ENCODE peak calls at places on chromosomes 1 and 21, in four cellular contexts. G, C, H and P are unnamed samples.
A peak's percentile ranks its signal among the peaks of the same experiment; 100 is the strongest.

GRCh38 chr1:50970927-50971582 is 1.0 kb downstream of the CDKN2C start:
- DNase-seq in C (no peak), H (no peak), G (no peak), P (no peak)

GRCh38 chr1:43348809-43349593 is 9.8 kb upstream of the CDC20 start:
- DNase-seq in H (peak; percentile 85), G (peak; percentile 99), C (no peak), P (peak; percentile 95)

GRCh38 chr1:203744008-203744972 is 20.7 kb upstream of the LAX1 start:
- DNase-seq in C (peak; percentile 32), G (no peak), H (no peak), P (no peak)

GRCh38 chr1:70387507-70387906 is 23.6 kb upstream of the CTH start:
- DNase-seq in G (no peak), H (no peak), C (no peak), P (no peak)

GRCh38 chr1:22831729-22832413 is 121.2 kb downstream of the EPHB2 start:
- DNase-seq in C (peak; percentile 93), H (peak; percentile 5), G (peak; percentile 87), P (peak; percentile 58)

GRCh38 chr1:67733741-67734690 is 49.0 kb downstream of the GADD45A start:
- DNase-seq in C (no peak), G (no peak), H (no peak), P (no peak)

GRCh38 chr1:219702551-219703215 is 89.8 kb upstream of the ZC3H11B start:
- DNase-seq in H (no peak), G (no peak), C (peak; percentile 50), P (no peak)

GRCh38 chr1:11984121-11984520 is 3.9 kb downstream of the MFN2 start:
- DNase-seq in G (no peak), H (no peak), C (no peak), P (peak; percentile 61)

GRCh38 chr1:182066934-182067333 is 5.4 kb upstream of the ZNF648 start:
- DNase-seq in C (no peak), H (no peak), G (no peak), P (no peak)

GRCh38 chr1:116373451-116374339 is 651 bp downstream of the ATP1A1 start:
- DNase-seq in H (no peak), C (peak; percentile 24), G (peak; percentile 64), P (peak; percentile 68)

GRCh38 chr1:5649795-5650194 is 342.4 kb downstream of the NPHP4 start:
- DNase-seq in C (no peak), H (no peak), G (no peak), P (peak; percentile 3)

GRCh38 chr1:48106049-48106448 is 108.9 kb upstream of the TRABD2B start:
- DNase-seq in H (no peak), G (no peak), C (no peak), P (no peak)

GRCh38 chr1:207069858-207070506 is 16.9 kb downstream of the PFKFB2 start:
- DNase-seq in C (no peak), H (no peak), G (no peak), P (no peak)

GRCh38 chr1:110235839-110236682 is 25.9 kb downstream of the KCNC4 start:
- DNase-seq in H (no peak), C (peak; percentile 85), G (peak; percentile 42), P (peak; percentile 38)

GRCh38 chr1:198575715-198576641 is 35.5 kb upstream of the ATP6V1G3 start:
- DNase-seq in C (peak; percentile 24), G (no peak), H (no peak), P (no peak)

GRCh38 chr1:213676741-213677140 is 311.0 kb upstream of the PROX1 start:
- DNase-seq in H (no peak), G (no peak), C (no peak), P (no peak)

GRCh38 chr1:5423109-5423508 is 569.1 kb downstream of the NPHP4 start:
- DNase-seq in G (peak; percentile 66), C (no peak), H (no peak), P (peak; percentile 23)

GRCh38 chr1:210089848-210090247 is 142.7 kb upstream of the SERTAD4 start:
- DNase-seq in C (peak; percentile 1), G (no peak), H (no peak), P (no peak)

GRCh38 chr1:26239936-26240335 is 5.9 kb downstream of the CEP85 start:
- DNase-seq in C (peak; percentile 6), H (no peak), G (no peak), P (no peak)

GRCh38 chr1:41486053-41486891 is 1.8 kb upstream of the EDN2 start:
- DNase-seq in C (peak; percentile 59), G (no peak), H (no peak), P (no peak)

GRCh38 chr1:53765656-53766055 is 26.7 kb upstream of the GLIS1 start:
- DNase-seq in H (no peak), G (no peak), C (peak; percentile 72), P (no peak)

GRCh38 chr1:157231844-157232550 is 93.8 kb upstream of the ETV3 start:
- DNase-seq in G (no peak), C (no peak), H (no peak), P (no peak)

GRCh38 chr1:162007485-162007884 is 16.2 kb downstream of the OLFML2B start:
- DNase-seq in H (no peak), G (no peak), C (no peak), P (no peak)

GRCh38 chr1:76269175-76269574 is 194.6 kb downstream of the ST6GALNAC3 start:
- DNase-seq in C (peak; percentile 49), G (no peak), H (no peak), P (peak; percentile 44)

GRCh38 chr1:69123486-69123885 is 444.2 kb upstream of the LRRC7 start:
- DNase-seq in H (no peak), C (no peak), G (no peak), P (no peak)

GRCh38 chr1:51242546-51242945 is 6.5 kb downstream of the RNF11 start:
- DNase-seq in C (no peak), H (no peak), G (no peak), P (no peak)

GRCh38 chr1:70509996-70510876 is 99.2 kb downstream of the CTH start:
- DNase-seq in G (peak; percentile 3), C (peak; percentile 95), H (peak; percentile 50), P (peak; percentile 84)

GRCh38 chr1:154883919-154884867 is 14.1 kb upstream of the KCNN3 start:
- DNase-seq in G (no peak), C (no peak), H (no peak), P (no peak)

GRCh38 chr1:42784946-42785693 is at the start of gene TMEM269:
- DNase-seq in H (no peak), C (no peak), G (no peak), P (no peak)

GRCh38 chr1:147541672-147542548 is 609 bp downstream of the BCL9 start:
- DNase-seq in G (no peak), C (peak; percentile 39), H (no peak), P (peak; percentile 69)

GRCh38 chr1:226624526-226624925 is 76.0 kb downstream of the STUM start:
- DNase-seq in C (peak; percentile 46), G (peak; percentile 46), H (no peak), P (no peak)

GRCh38 chr1:151516031-151516511 is 4.9 kb downstream of the CGN start:
- DNase-seq in C (no peak), H (no peak), G (peak; percentile 72), P (peak; percentile 48)

GRCh38 chr1:20164694-20165202 is 21.1 kb upstream of the UBXN10 start:
- DNase-seq in H (no peak), G (no peak), C (peak; percentile 10), P (no peak)

GRCh38 chr1:169809370-169810095 is 14.8 kb upstream of the METTL18 start:
- DNase-seq in H (peak; percentile 29), C (peak; percentile 35), G (no peak), P (peak; percentile 66)

GRCh38 chr1:164180824-164181223 is 378.2 kb upstream of the PBX1 start:
- DNase-seq in C (no peak), G (no peak), H (no peak), P (no peak)

GRCh38 chr1:78101514-78101913 is 55.7 kb downstream of the GIPC2 start:
- DNase-seq in C (peak; percentile 97), G (peak; percentile 30), H (peak; percentile 8), P (peak; percentile 43)

GRCh38 chr21:45533731-45534571 is 8.3 kb downstream of the SLC19A1 start:
- DNase-seq in H (no peak), C (no peak), G (no peak), P (no peak)

GRCh38 chr1:171670739-171671138 is 18.3 kb upstream of the MYOC start:
- DNase-seq in H (no peak), C (no peak), G (no peak), P (no peak)

GRCh38 chr1:183800449-183800848 is 4.5 kb upstream of the RGL1 start:
- DNase-seq in H (peak; percentile 28), C (no peak), G (no peak), P (no peak)

DNA sequence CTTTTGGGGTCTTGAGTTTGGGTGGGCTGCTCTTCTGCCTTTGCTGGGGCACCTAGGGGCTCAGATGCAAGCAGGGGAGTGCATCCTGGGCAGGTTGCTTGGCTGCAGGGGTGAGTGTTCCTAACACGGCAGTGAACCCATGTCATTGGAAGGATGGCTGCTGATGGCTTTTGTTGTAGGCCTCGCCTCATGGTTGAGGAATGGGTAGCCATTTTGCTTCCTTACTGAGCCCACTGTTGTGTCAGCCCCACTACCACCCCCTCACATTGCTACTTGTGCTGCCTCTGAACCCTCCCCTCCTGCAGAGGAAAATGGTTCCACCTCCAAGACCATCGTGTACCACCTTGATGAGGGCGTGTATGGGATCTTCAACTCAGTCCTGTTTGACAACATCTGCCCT is 16.8 kb downstream of the AZIN2 start:
- DNase-seq in C (no peak), G (no peak), H (no peak), P (no peak)
- H3K4me1 ChIP-seq in C (peaks cover 40% of the 10 kb centered on the region), G (peaks cover 26% of the 10 kb centered on the region), H (no peaks in the 10 kb centered on the region), P (no peaks in the 10 kb centered on the region)

GRCh38 chr1:2089051-2089450 is 38.8 kb downstream of the PRKCZ start:
- DNase-seq in G (no peak), C (no peak), H (no peak), P (no peak)
- H3K4me2 ChIP-seq in G (no peak overlapping the region), C (no peak overlapping the region), H (no peak overlapping the region), P (no peak overlapping the region)

GRCh38 chr1:114502080-114502479 is 8.9 kb downstream of the TRIM33 start:
- DNase-seq in C (no peak), G (no peak), H (no peak), P (no peak)

GRCh38 chr1:114504023-114504422 is 7.0 kb downstream of the TRIM33 start:
- DNase-seq in C (no peak), G (no peak), H (no peak), P (no peak)

GRCh38 chr1:114509596-114510234 is 1.3 kb downstream of the TRIM33 start:
- DNase-seq in H (no peak), C (no peak), G (no peak), P (no peak)

GRCh38 chr1:114508386-114508898 is 2.6 kb downstream of the TRIM33 start:
- DNase-seq in C (no peak), G (no peak), H (no peak), P (no peak)

DNA sequence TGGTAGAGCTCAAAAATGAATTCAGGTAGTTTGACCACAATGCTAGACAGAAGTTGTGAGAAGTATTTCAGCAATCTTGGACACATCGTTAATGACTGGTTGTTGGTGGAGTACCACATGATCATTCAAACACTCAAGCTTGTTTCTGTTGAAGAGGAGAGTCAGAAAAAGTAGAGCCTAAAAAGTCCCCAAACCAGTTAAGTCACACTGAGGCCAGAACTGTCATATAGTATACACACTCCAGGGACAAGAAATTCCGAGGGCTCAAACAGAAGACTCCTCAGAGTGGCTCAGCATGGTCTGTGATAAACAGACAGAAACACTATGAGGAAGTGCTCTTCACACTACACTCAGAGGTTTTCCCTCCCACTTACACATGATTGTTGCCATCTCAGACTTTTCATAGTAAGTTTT is 5.8 kb downstream of the TRIM33 start:
- DNase-seq in H (no peak), C (no peak), G (no peak), P (peak; percentile 25)
- H3K4me1 ChIP-seq in H (peaks cover 40% of the 10 kb centered on the region), C (peaks cover 2% of the 10 kb centered on the region), G (peaks cover 34% of the 10 kb centered on the region), P (peaks cover 28% of the 10 kb centered on the region)

GRCh38 chr1:221887758-221888157 is 145.9 kb upstream of the DUSP10 start:
- DNase-seq in H (no peak), C (no peak), G (no peak), P (no peak)
- H3K4me2 ChIP-seq in H (no peak overlapping the region), C (no peak overlapping the region), G (peak overlapping the region; percentile 50), P (no peak overlapping the region)